ENCODE peak calls at places on chromosomes 1 and 21, in four cellular contexts. B, I, A and L are unnamed samples.
A peak's percentile ranks its signal among the peaks of the same experiment; 100 is the strongest.

GRCh38 chr1:23816932-23817331 is 8.3 kb downstream of the HMGCL start:
- DNase-seq in A (no peak), I (no peak), B (no peak), L (no peak)

GRCh38 chr21:25509862-25510261 is 97.4 kb downstream of the MRPL39 start:
- DNase-seq in A (no peak), I (no peak), B (no peak), L (no peak)

GRCh38 chr1:116987256-116987555 is 14.4 kb upstream of the CD101 start:
- DNase-seq in A (peak; percentile 89), I (no peak), B (no peak), L (peak; percentile 85)

GRCh38 chr1:201317551-201317950 is 34.2 kb downstream of the PKP1 start:
- DNase-seq in B (no peak), A (no peak), I (no peak), L (no peak)

GRCh38 chr21:42939581-42940413 is 14.4 kb upstream of the ERVH48-1 start:
- DNase-seq in B (peak; percentile 67), A (no peak), I (no peak), L (peak; percentile 23)

GRCh38 chr1:19363526-19364152 is 51.5 kb downstream of the SLC66A1 start:
- DNase-seq in A (no peak), I (no peak), B (no peak), L (no peak)

GRCh38 chr1:24157921-24158481 is 15.1 kb upstream of the IL22RA1 start:
- DNase-seq in B (peak; percentile 9), I (no peak), A (peak; percentile 28), L (no peak)

GRCh38 chr1:231611111-231611510 is 15.5 kb upstream of the DISC1 start:
- DNase-seq in B (no peak), I (no peak), A (no peak), L (no peak)

GRCh38 chr1:111620412-111620971 is 903 bp downstream of the RAP1A start:
- DNase-seq in A (no peak), B (peak; percentile 3), I (no peak), L (no peak)

GRCh38 chr1:222798111-222798510 is 16.7 kb upstream of the DISP1 start:
- DNase-seq in B (no peak), I (no peak), A (no peak), L (no peak)

GRCh38 chr1:12410351-12410750 is 180.5 kb downstream of the VPS13D start:
- DNase-seq in B (no peak), I (no peak), A (no peak), L (no peak)

GRCh38 chr1:214422137-214422671 is 129.2 kb downstream of the PTPN14 start:
- DNase-seq in A (no peak), I (no peak), B (no peak), L (no peak)

GRCh38 chr21:44437371-44437695 is 18.0 kb upstream of the LRRC3 start:
- DNase-seq in I (no peak), B (no peak), A (no peak), L (no peak)

GRCh38 chr1:244807138-244807537 is 28.3 kb upstream of the COX20 start:
- DNase-seq in A (no peak), I (no peak), B (no peak), L (no peak)

GRCh38 chr1:62528015-62528414 is 69.3 kb upstream of the ANGPTL3 start:
- DNase-seq in I (no peak), B (no peak), A (no peak), L (no peak)

GRCh38 chr1:169750041-169750440 is 16.2 kb upstream of the SELE start:
- DNase-seq in I (no peak), A (no peak), B (no peak), L (no peak)

GRCh38 chr1:235090406-235091069 is 38.1 kb downstream of the TOMM20 start:
- DNase-seq in I (no peak), B (no peak), A (peak; percentile 28), L (no peak)

GRCh38 chr1:77421504-77422233 is 139.8 kb downstream of the AK5 start:
- DNase-seq in I (no peak), A (no peak), B (no peak), L (no peak)

GRCh38 chr1:156421939-156422601 is 53.1 kb downstream of the RHBG start:
- DNase-seq in A (no peak), B (no peak), I (no peak), L (no peak)